ENCODE peak calls at places on chromosomes 5 and 9, in four cellular contexts. V, F, L and X are unnamed samples.

GRCh38 chr9:75788006-75788634 is 102.4 kb upstream of the PCSK5 start:
- DNase-seq in L (no peak), V (no peak), F (no peak), X (no peak)

GRCh38 chr9:4604678-4605095 is 57.4 kb upstream of the PLPP6 start:
- DNase-seq in F (peak; percentile 46), V (peak; percentile 78), L (no peak), X (no peak)

GRCh38 chr5:112594060-112594850 is 143.4 kb upstream of the APC start:
- DNase-seq in V (no peak), L (no peak), F (no peak), X (no peak)

GRCh38 chr5:9720361-9720760 is 90.2 kb upstream of the TAS2R1 start:
- DNase-seq in F (no peak), V (no peak), L (no peak), X (no peak)

GRCh38 chr5:14557840-14558239 is 23.8 kb upstream of the OTULINL start:
- DNase-seq in V (no peak), L (no peak), F (no peak), X (no peak)

GRCh38 chr5:75275147-75275546 is 38.5 kb upstream of the ANKRD31 start:
- DNase-seq in F (no peak), L (no peak), V (no peak), X (no peak)

GRCh38 chr5:73280386-73280785 is 107.4 kb downstream of the TMEM174 start:
- DNase-seq in F (no peak), L (no peak), V (no peak), X (no peak)

GRCh38 chr9:119370816-119371215 is 1.6 kb upstream of the BRINP1 start:
- DNase-seq in L (no peak), F (no peak), V (peak; percentile 88), X (peak; percentile 21)

GRCh38 chr5:169716287-169716686 is 79.2 kb downstream of the DOCK2 start:
- DNase-seq in F (no peak), V (no peak), L (no peak), X (no peak)

GRCh38 chr9:115275753-115276152 is 157.8 kb upstream of the TNC start:
- DNase-seq in V (no peak), L (no peak), F (no peak), X (no peak)

GRCh38 chr5:14676320-14676719 is 11.8 kb downstream of the OTULIN start:
- DNase-seq in F (no peak), L (no peak), V (no peak), X (no peak)

GRCh38 chr9:8589476-8589875 is 789.9 kb upstream of the DMAC1 start:
- DNase-seq in F (no peak), L (no peak), V (no peak), X (no peak)

GRCh38 chr5:168991311-168991710 is 309.6 kb downstream of the SLIT3 start:
- DNase-seq in L (no peak), F (no peak), V (no peak), X (no peak)

GRCh38 chr5:120684213-120684612 is 220.1 kb downstream of the PRR16 start:
- DNase-seq in L (no peak), F (no peak), V (no peak), X (no peak)

GRCh38 chr5:5886812-5887486 is 464.5 kb downstream of the ICE1 start:
- DNase-seq in F (peak; percentile 6), V (peak; percentile 36), L (no peak), X (no peak)

GRCh38 chr5:84287964-84288363 is 96.7 kb downstream of the EDIL3 start:
- DNase-seq in V (no peak), F (no peak), L (no peak), X (no peak)

GRCh38 chr9:100515578-100516494 is 42.9 kb downstream of the TMEFF1 start:
- DNase-seq in L (no peak), F (no peak), V (peak; percentile 40), X (no peak)

GRCh38 chr9:116008278-116008677 is 145.3 kb upstream of the PAPPA start:
- DNase-seq in F (no peak), V (no peak), L (no peak), X (no peak)

GRCh38 chr5:112957970-112958773 is 18.4 kb upstream of the DCP2 start:
- DNase-seq in V (no peak), F (no peak), L (no peak), X (no peak)

GRCh38 chr5:115431116-115431515 is 113.5 kb downstream of the FEM1C start:
- DNase-seq in L (no peak), F (no peak), V (no peak), X (no peak)

GRCh38 chr9:132943677-132944293 is 631 bp downstream of the TSC1 start:
- DNase-seq in V (no peak), F (no peak), L (no peak), X (no peak)

GRCh38 chr5:143495124-143495523 is 91.6 kb upstream of the NR3C1 start:
- DNase-seq in F (no peak), L (no peak), V (no peak), X (no peak)

GRCh38 chr9:4555251-4555650 is 65.0 kb downstream of the SLC1A1 start:
- DNase-seq in L (no peak), V (no peak), F (peak; percentile 11), X (no peak)

GRCh38 chr9:134800791-134801339 is 79.7 kb upstream of the FCN2 start:
- DNase-seq in L (no peak), V (peak; percentile 57), F (no peak), X (no peak)

GRCh38 chr9:99057665-99058625 is 47.0 kb upstream of the TGFBR1 start:
- DNase-seq in F (peak; percentile 47), V (no peak), L (peak; percentile 50), X (no peak)

GRCh38 chr5:158354958-158355357 is 496.0 kb upstream of the CLINT1 start:
- DNase-seq in F (no peak), V (no peak), L (no peak), X (no peak)

GRCh38 chr5:55668356-55668755 is 43.8 kb downstream of the SLC38A9 start:
- DNase-seq in V (no peak), F (no peak), L (no peak), X (no peak)

GRCh38 chr5:4862500-4862899 is 277.6 kb upstream of the ADAMTS16 start:
- DNase-seq in L (no peak), F (no peak), V (peak; percentile 60), X (no peak)

GRCh38 chr9:32394381-32395049 is 10.1 kb downstream of the ACO1 start:
- DNase-seq in L (no peak), V (no peak), F (no peak), X (no peak)

GRCh38 chr9:72454871-72455471 is 66.4 kb upstream of the TMC1 start:
- DNase-seq in V (no peak), F (no peak), L (no peak), X (no peak)

GRCh38 chr9:114001794-114002261 is 76.3 kb downstream of the AMBP start:
- DNase-seq in L (no peak), F (no peak), V (no peak), X (no peak)

GRCh38 chr5:72752909-72753308 is 63.6 kb upstream of the TNPO1 start:
- DNase-seq in V (no peak), F (no peak), L (no peak), X (no peak)

GRCh38 chr9:38423939-38424843 is at the start of gene IGFBPL1:
- DNase-seq in F (no peak), V (peak; percentile 79), L (no peak), X (no peak)

GRCh38 chr5:56763711-56764466 is 51.5 kb upstream of the MAP3K1 start:
- DNase-seq in F (no peak), V (no peak), L (no peak), X (no peak)

GRCh38 chr5:131983244-131983771 is 28.1 kb downstream of the ACSL6 start:
- DNase-seq in F (no peak), V (no peak), L (no peak), X (no peak)

GRCh38 chr9:133187561-133188005 is 21.5 kb downstream of the OBP2B start:
- DNase-seq in F (no peak), L (no peak), V (no peak), X (no peak)

GRCh38 chr5:56641635-56642255 is 173.6 kb upstream of the MAP3K1 start:
- DNase-seq in V (no peak), L (no peak), F (no peak), X (no peak)

GRCh38 chr5:104344809-104345512 is 782.4 kb upstream of the NUDT12 start:
- DNase-seq in V (no peak), L (no peak), F (no peak), X (no peak)

GRCh38 chr5:111063709-111064322 is 7.7 kb upstream of the TSLP start:
- DNase-seq in V (no peak), L (no peak), F (no peak), X (no peak)

GRCh38 chr5:141715340-141715905 is 33.4 kb upstream of the ARAP3 start:
- DNase-seq in L (no peak), F (no peak), V (no peak), X (no peak)
- H3K27ac ChIP-seq in L (no peak overlapping the region), F (no peak overlapping the region), V (no peak overlapping the region), X (no peak overlapping the region)

GRCh38 chr5:45568813-45569212 is 127.4 kb downstream of the HCN1 start:
- DNase-seq in V (no peak), L (no peak), F (no peak), X (no peak)
- H3K27ac ChIP-seq in V (peak overlapping the region; percentile 13), L (no peak overlapping the region), F (no peak overlapping the region), X (no peak overlapping the region)

DNA sequence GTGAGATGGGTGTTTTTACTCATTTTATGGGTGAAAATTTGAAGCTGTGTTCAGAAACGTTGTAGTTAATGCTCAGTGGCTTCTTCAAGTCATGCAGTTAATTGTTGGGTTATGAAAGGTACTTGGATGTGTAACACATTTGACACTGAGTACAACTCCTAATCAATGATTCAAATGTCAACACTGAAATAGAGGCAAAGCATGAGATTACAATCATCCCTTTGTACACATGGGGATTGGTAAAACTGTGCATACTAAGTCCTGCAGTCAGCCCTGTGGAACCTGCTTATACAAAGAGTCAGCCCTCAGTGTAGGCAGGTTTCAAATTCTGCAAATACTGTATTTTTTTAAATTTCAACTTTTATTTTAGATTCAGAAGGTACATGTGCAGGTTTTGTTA is 3.3 kb downstream of the ABLIM3 start:
- DNase-seq in F (no peak), L (no peak), V (no peak), X (no peak)
- H3K27ac ChIP-seq in F (no peak overlapping the region), L (no peak overlapping the region), V (no peak overlapping the region), X (no peak overlapping the region)

GRCh38 chr5:96113170-96113939 is 151.7 kb upstream of the ELL2 start:
- DNase-seq in V (no peak), F (no peak), L (no peak), X (no peak)

GRCh38 chr5:96112123-96112670 is 150.5 kb upstream of the ELL2 start:
- DNase-seq in V (no peak), L (no peak), F (no peak), X (no peak)

GRCh38 chr5:96115467-96115812 is 153.8 kb upstream of the ELL2 start:
- DNase-seq in F (no peak), L (no peak), V (no peak), X (no peak)

GRCh38 chr5:96112703-96113102 is 151.1 kb upstream of the ELL2 start:
- DNase-seq in V (no peak), F (no peak), L (no peak), X (no peak)

GRCh38 chr5:96114736-96115466 is 153.2 kb upstream of the ELL2 start:
- DNase-seq in F (no peak), L (no peak), V (no peak), X (no peak)
- H3K27ac ChIP-seq in F (no peak overlapping the region), L (no peak overlapping the region), V (no peak overlapping the region), X (no peak overlapping the region)

DNA sequence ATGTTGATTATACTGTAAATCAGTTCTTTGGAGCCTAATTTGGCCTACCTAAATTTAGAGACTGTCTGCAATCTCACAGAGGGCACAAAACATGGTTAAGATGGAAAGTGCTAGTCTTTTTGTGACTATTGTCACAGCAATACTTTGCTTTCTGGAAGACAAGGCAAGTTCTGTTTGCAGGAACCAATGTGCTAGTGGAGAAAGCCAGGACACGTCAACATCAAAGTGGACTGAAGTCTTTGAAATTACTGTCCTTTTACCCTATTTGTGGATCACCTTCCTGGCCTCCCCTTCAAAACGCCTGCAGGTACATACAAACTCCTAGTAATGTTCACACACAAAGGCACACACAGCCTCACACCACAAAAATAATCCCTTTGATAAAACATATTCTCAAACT is 248.7 kb downstream of the MAN2A1 start:
- DNase-seq in L (no peak), F (no peak), V (no peak), X (no peak)
- H3K27ac ChIP-seq in L (no peak overlapping the region), F (no peak overlapping the region), V (no peak overlapping the region), X (no peak overlapping the region)